ENCODE peak calls at places on chromosome 22, in seven cellular contexts. Z is Panc1; A is left ventricle myocardium inferior; C is cardiac fibroblast; B is CD8-positive, alpha-beta T cell; P is AG04450; X is fibroblast of pulmonary artery. K is an unnamed sample.

GRCh38 chr22:50600541-50600940 is at the start of gene MAPK8IP2:
- DNase-seq in Z (no peak), A (no peak), C (no peak), B (no peak), P (no peak), X (no peak), K (no peak)

GRCh38 chr22:40383905-40384304 is 13.5 kb downstream of the SGSM3 start:
- DNase-seq in Z (no peak), A (no peak), C (peak; percentile 88), B (no peak), P (no peak), X (peak; percentile 90), K (no peak)

GRCh38 chr22:44738347-44738715 is 14.0 kb upstream of the ARHGAP8 start:
- DNase-seq in Z (no peak), A (no peak), C (no peak), B (no peak), P (no peak), X (no peak), K (no peak)

GRCh38 chr22:19873138-19873959 is 18.7 kb upstream of the GNB1L start:
- DNase-seq in Z (no peak), A (no peak), C (no peak), B (peak; percentile 43), P (no peak), X (no peak), K (no peak)

GRCh38 chr22:33922268-33922667 is 2.0 kb upstream of the LARGE1 start:
- DNase-seq in Z (no peak), A (peak; percentile 25), C (peak; percentile 39), B (no peak), P (no peak), X (peak; percentile 29), K (no peak)

GRCh38 chr22:23833017-23833795 is 5.6 kb downstream of the DERL3 start:
- DNase-seq in Z (no peak), A (no peak), C (no peak), B (no peak), P (no peak), X (no peak), K (no peak)

GRCh38 chr22:24059121-24059520 is 48.0 kb downstream of the CABIN1 start:
- DNase-seq in Z (no peak), A (no peak), C (peak; percentile 89), B (no peak), P (peak; percentile 83), X (peak; percentile 92), K (no peak)

GRCh38 chr22:22986640-22987039 is 83.7 kb upstream of the GNAZ start:
- DNase-seq in Z (no peak), A (no peak), C (no peak), B (no peak), P (no peak), X (no peak), K (no peak)

GRCh38 chr22:27004434-27004833 is 347.0 kb downstream of the MIAT start:
- DNase-seq in Z (no peak), A (no peak), C (no peak), B (no peak), P (no peak), X (no peak), K (no peak)

GRCh38 chr22:29827091-29827490 is 11.0 kb downstream of the ASCC2 start:
- DNase-seq in Z (no peak), A (no peak), C (no peak), B (no peak), P (no peak), X (no peak), K (no peak)

GRCh38 chr22:40009953-40010751 is 15.4 kb downstream of the FAM83F start:
- DNase-seq in Z (no peak), A (no peak), C (no peak), B (peak; percentile 55), P (no peak), X (no peak), K (no peak)

GRCh38 chr22:32558681-32559355 is 84.2 kb downstream of the FBXO7 start:
- DNase-seq in Z (peak; percentile 42), A (peak; percentile 59), C (peak; percentile 56), B (no peak), P (peak; percentile 37), X (peak; percentile 24), K (peak; percentile 43)

GRCh38 chr22:43891360-43892182 is at the start of gene PNPLA5:
- DNase-seq in Z (no peak), A (no peak), C (no peak), B (no peak), P (no peak), X (no peak), K (no peak)

GRCh38 chr22:31968022-31968421 is 23.7 kb downstream of the YWHAH start:
- DNase-seq in Z (no peak), A (no peak), C (no peak), B (no peak), P (no peak), X (no peak), K (no peak)

GRCh38 chr22:27358096-27358870 is 443.3 kb downstream of the MN1 start:
- DNase-seq in Z (no peak), A (no peak), C (no peak), B (no peak), P (no peak), X (no peak), K (no peak)

GRCh38 chr22:37609240-37610152 is 862 bp downstream of the GGA1 start:
- DNase-seq in Z (no peak), A (no peak), C (no peak), B (no peak), P (no peak), X (peak; percentile 21), K (no peak)

GRCh38 chr22:35783943-35784614 is 66.4 kb downstream of the APOL5 start:
- DNase-seq in Z (no peak), A (no peak), C (no peak), B (no peak), P (no peak), X (no peak), K (peak; percentile 92)

GRCh38 chr22:50165438-50166123 is 5.0 kb upstream of the PANX2 start:
- DNase-seq in Z (no peak), A (no peak), C (no peak), B (no peak), P (no peak), X (no peak), K (no peak)

GRCh38 chr22:38452373-38453064 is 2.5 kb downstream of the KCNJ4 start:
- DNase-seq in Z (no peak), A (peak; percentile 76), C (peak; percentile 66), B (no peak), P (no peak), X (peak; percentile 50), K (no peak)

GRCh38 chr22:38734203-38735100 is 21.3 kb downstream of the SUN2 start:
- DNase-seq in Z (no peak), A (peak; percentile 11), C (no peak), B (peak; percentile 52), P (no peak), X (no peak), K (no peak)

GRCh38 chr22:36773935-36774334 is 2.0 kb downstream of the IFT27 start:
- DNase-seq in Z (no peak), A (no peak), C (peak; percentile 59), B (no peak), P (no peak), X (peak; percentile 63), K (no peak)

GRCh38 chr22:31286360-31287255 is 5.7 kb downstream of the PIK3IP1 start:
- DNase-seq in Z (no peak), A (no peak), C (no peak), B (peak; percentile 78), P (no peak), X (no peak), K (no peak)

GRCh38 chr22:20938272-20938671 is 21.1 kb downstream of the CRKL start:
- DNase-seq in Z (no peak), A (no peak), C (no peak), B (no peak), P (no peak), X (no peak), K (no peak)

GRCh38 chr22:37675930-37676571 is 615 bp downstream of the LGALS1 start:
- DNase-seq in Z (no peak), A (peak; percentile 68), C (peak; percentile 49), B (no peak), P (no peak), X (peak; percentile 33), K (no peak)

GRCh38 chr22:35476341-35476740 is 64.3 kb upstream of the RASD2 start:
- DNase-seq in Z (no peak), A (no peak), C (no peak), B (no peak), P (no peak), X (no peak), K (peak; percentile 3)

GRCh38 chr22:23053051-23053707 is 17.1 kb upstream of the GNAZ start:
- DNase-seq in Z (no peak), A (no peak), C (no peak), B (no peak), P (no peak), X (no peak), K (no peak)

GRCh38 chr22:39384750-39385480 is 14.7 kb upstream of the TAB1 start:
- DNase-seq in Z (no peak), A (no peak), C (peak; percentile 28), B (no peak), P (no peak), X (peak; percentile 45), K (no peak)

GRCh38 chr22:39999144-39999757 is 4.5 kb downstream of the FAM83F start:
- DNase-seq in Z (no peak), A (no peak), C (peak; percentile 54), B (no peak), P (no peak), X (peak; percentile 57), K (peak; percentile 79)

GRCh38 chr22:27386186-27386585 is 415.4 kb downstream of the MN1 start:
- DNase-seq in Z (no peak), A (no peak), C (no peak), B (no peak), P (no peak), X (no peak), K (peak; percentile 82)

GRCh38 chr22:48993655-48994054 is 834.0 kb downstream of the BRD1 start:
- DNase-seq in Z (no peak), A (no peak), C (no peak), B (no peak), P (no peak), X (no peak), K (no peak)
- H3K4me3 ChIP-seq in Z (no peak overlapping the region), A (no peak overlapping the region), C (no peak overlapping the region), B (no peak overlapping the region), P (no peak overlapping the region), X (no peak overlapping the region), K (no peak overlapping the region)

DNA sequence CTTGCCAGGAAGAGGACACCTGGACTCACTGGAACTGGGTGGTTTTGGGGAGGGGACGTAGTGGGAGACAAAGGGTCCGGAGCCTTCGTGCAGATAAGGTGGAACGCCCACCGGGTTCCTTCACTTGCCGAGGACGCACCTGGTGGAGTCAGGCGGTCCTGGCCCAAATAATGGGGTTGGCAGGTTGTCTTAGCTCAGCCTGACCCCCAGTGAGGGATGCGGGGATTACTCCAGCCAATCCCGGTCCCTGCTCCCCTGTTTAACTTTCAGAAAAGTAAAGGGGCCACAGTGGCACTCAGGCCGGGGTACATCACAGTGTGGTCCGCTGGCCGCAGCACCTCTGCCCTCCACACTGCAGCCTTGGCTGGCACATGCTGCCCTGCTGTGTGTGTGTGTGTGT is 18.0 kb downstream of the A4GALT start:
- DNase-seq in Z (no peak), A (no peak), C (no peak), B (no peak), P (no peak), X (no peak), K (no peak)
- H3K4me3 ChIP-seq in Z (no peak overlapping the region), A (no peak overlapping the region), C (no peak overlapping the region), B (no peak overlapping the region), P (no peak overlapping the region), X (no peak overlapping the region), K (no peak overlapping the region)

GRCh38 chr22:42365942-42366660 is 66.1 kb downstream of the NFAM1 start:
- DNase-seq in Z (no peak), A (no peak), C (no peak), B (no peak), P (no peak), X (no peak), K (no peak)
- H3K4me3 ChIP-seq in Z (no peak overlapping the region), A (peak overlapping the region; percentile 33), C (no peak overlapping the region), B (no peak overlapping the region), P (no peak overlapping the region), X (no peak overlapping the region), K (no peak overlapping the region)

GRCh38 chr22:47000888-47001287 is 238.4 kb downstream of the TBC1D22A start:
- DNase-seq in Z (no peak), A (no peak), C (no peak), B (no peak), P (no peak), X (no peak), K (no peak)
- H3K4me3 ChIP-seq in Z (no peak overlapping the region), A (no peak overlapping the region), C (no peak overlapping the region), B (no peak overlapping the region), P (no peak overlapping the region), X (no peak overlapping the region), K (no peak overlapping the region)